ENCODE peak calls at places on chromosome 4, in five cellular contexts. K, B, I, F and X are unnamed samples.

GRCh38 chr4:88439161-88439760 is 17.7 kb upstream of the HERC5 start:
- DNase-seq in K (no peak), B (no peak), I (no peak), F (no peak), X (no peak)

GRCh38 chr4:14315129-14315528 is 687.2 kb upstream of the CPEB2 start:
- DNase-seq in K (no peak), B (no peak), I (no peak), F (no peak), X (no peak)

GRCh38 chr4:184237612-184238011 is 19.9 kb upstream of the ENPP6 start:
- DNase-seq in K (no peak), B (peak), I (no peak), F (no peak), X (no peak)

GRCh38 chr4:165293061-165293460 is 34.4 kb upstream of the MSMO1 start:
- DNase-seq in K (no peak), B (no peak), I (no peak), F (no peak), X (no peak)

GRCh38 chr4:74958881-74959280 is 26.0 kb downstream of the PARM1 start:
- DNase-seq in K (no peak), B (no peak), I (no peak), F (no peak), X (no peak)

GRCh38 chr4:53541577-53542206 is 49.6 kb downstream of the LNX1 start:
- DNase-seq in K (no peak), B (peak), I (no peak), F (no peak), X (peak)

GRCh38 chr4:16818005-16818404 is 80.4 kb downstream of the LDB2 start:
- DNase-seq in K (no peak), B (no peak), I (no peak), F (no peak), X (no peak)

GRCh38 chr4:183333202-183333601 is 11.0 kb upstream of the CLDN24 start:
- DNase-seq in K (no peak), B (no peak), I (no peak), F (no peak), X (no peak)

GRCh38 chr4:177190995-177191568 is 118.6 kb upstream of the NEIL3 start:
- DNase-seq in K (no peak), B (peak), I (no peak), F (no peak), X (peak)

GRCh38 chr4:158496030-158496741 is 25.5 kb upstream of the RXFP1 start:
- DNase-seq in K (peak), B (peak), I (peak), F (no peak), X (no peak)

GRCh38 chr4:150264595-150265141 is 186.4 kb downstream of the DCLK2 start:
- DNase-seq in K (no peak), B (no peak), I (no peak), F (no peak), X (no peak)

GRCh38 chr4:7322166-7322991 is 112.4 kb downstream of the PSAPL1 start:
- DNase-seq in K (no peak), B (no peak), I (no peak), F (no peak), X (no peak)

GRCh38 chr4:99965674-99966350 is 15.7 kb upstream of the H2AZ1 start:
- DNase-seq in K (no peak), B (no peak), I (no peak), F (no peak), X (no peak)

GRCh38 chr4:5568336-5568735 is 140.0 kb downstream of the EVC2 start:
- DNase-seq in K (no peak), B (no peak), I (no peak), F (no peak), X (no peak)

GRCh38 chr4:53702334-53703266 is 111.3 kb upstream of the LNX1 start:
- DNase-seq in K (peak), B (peak), I (peak), F (peak), X (peak)

GRCh38 chr4:84324850-84325249 is 174.2 kb downstream of the NKX6-1 start:
- DNase-seq in K (no peak), B (peak), I (no peak), F (no peak), X (no peak)

GRCh38 chr4:28772066-28772465 is 1911.4 kb downstream of the STIM2 start:
- DNase-seq in K (no peak), B (no peak), I (no peak), F (no peak), X (peak)

GRCh38 chr4:56613101-56613862 is 67.8 kb downstream of the HOPX start:
- DNase-seq in K (no peak), B (peak), I (no peak), F (no peak), X (peak)

GRCh38 chr4:47442980-47443379 is 20.5 kb downstream of the COMMD8 start:
- DNase-seq in K (no peak), B (no peak), I (no peak), F (no peak), X (no peak)

GRCh38 chr4:93772858-93773257 is 55.7 kb upstream of the ATOH1 start:
- DNase-seq in K (no peak), B (no peak), I (no peak), F (no peak), X (no peak)

GRCh38 chr4:142274137-142274536 is 572.0 kb downstream of the INPP4B start:
- DNase-seq in K (no peak), B (no peak), I (no peak), F (no peak), X (no peak)

GRCh38 chr4:72275381-72275780 is 243.6 kb downstream of the NPFFR2 start:
- DNase-seq in K (no peak), B (no peak), I (no peak), F (no peak), X (no peak)

GRCh38 chr4:113958766-113959540 is 20.5 kb downstream of the ARSJ start:
- DNase-seq in K (no peak), B (peak), I (no peak), F (peak), X (peak)